ENCODE peak calls at places on chromosomes 11 and 22, in ten cellular contexts. D, O, M, I, U, J, F, V, S and X are unnamed samples.

GRCh38 chr11:72782081-72782920 is 11.5 kb downstream of the STARD10 start:
- DNase-seq in V (no peak), J (no peak), F (no peak), D (no peak), U (no peak), M (no peak), S (no peak), O (no peak), I (peak), X (no peak)

GRCh38 chr22:38751422-38752346 is 4.1 kb downstream of the SUN2 start:
- DNase-seq in S (no peak), O (no peak), F (no peak), J (peak), I (peak), V (peak), M (no peak), D (no peak), U (no peak), X (no peak)

GRCh38 chr11:105741488-105742020 is 131.7 kb downstream of the GRIA4 start:
- DNase-seq in S (no peak), I (peak), J (no peak), F (no peak), M (no peak), V (no peak), O (no peak), U (no peak), D (no peak), X (no peak)

GRCh38 chr22:35617137-35617755 is at the start of gene MB:
- DNase-seq in F (no peak), M (no peak), D (no peak), U (no peak), J (no peak), V (no peak), O (no peak), I (no peak), S (no peak), X (no peak)

GRCh38 chr11:67252831-67253239 is 13.4 kb upstream of the GRK2 start:
- DNase-seq in O (no peak), I (no peak), V (no peak), F (peak), M (no peak), J (no peak), S (no peak), D (peak), U (no peak), X (no peak)

GRCh38 chr22:24516301-24516737 is 21.2 kb downstream of the UPB1 start:
- DNase-seq in O (no peak), D (peak), U (no peak), V (no peak), I (no peak), M (no peak), J (no peak), F (peak), S (peak), X (peak)

GRCh38 chr11:12902784-12903491 is 106.2 kb upstream of the RASSF10 start:
- DNase-seq in O (no peak), D (no peak), M (no peak), U (no peak), J (no peak), I (no peak), S (no peak), V (no peak), F (no peak), X (no peak)

GRCh38 chr22:18065256-18065655 is 12.5 kb upstream of the PEX26 start:
- DNase-seq in V (no peak), M (no peak), D (no peak), S (no peak), U (no peak), F (no peak), J (no peak), O (no peak), I (no peak), X (no peak)

GRCh38 chr22:29031236-29031982 is 30.2 kb downstream of the C22orf31 start:
- DNase-seq in M (no peak), D (peak), I (peak), S (no peak), J (no peak), F (peak), O (no peak), V (no peak), U (peak), X (peak)

GRCh38 chr11:112345708-112346107 is 85.0 kb upstream of the PLET1 start:
- DNase-seq in S (no peak), J (no peak), D (no peak), U (peak), M (no peak), I (peak), F (no peak), V (no peak), O (no peak), X (no peak)

GRCh38 chr22:30928401-30928800 is 40.2 kb downstream of the MORC2 start:
- DNase-seq in U (no peak), D (no peak), M (no peak), V (no peak), S (no peak), I (no peak), O (no peak), J (no peak), F (no peak), X (no peak)

GRCh38 chr11:27388001-27388400 is 25.0 kb upstream of the CCDC34 start:
- DNase-seq in U (no peak), D (no peak), J (no peak), O (no peak), I (no peak), S (no peak), M (no peak), V (no peak), F (no peak), X (no peak)

GRCh38 chr11:75238595-75239245 is 1.9 kb upstream of the TPBGL start:
- DNase-seq in O (no peak), F (no peak), V (no peak), I (no peak), M (no peak), D (no peak), U (peak), S (no peak), J (no peak), X (no peak)

GRCh38 chr11:73290536-73290935 is 17.5 kb upstream of the ARHGEF17 start:
- DNase-seq in U (no peak), M (no peak), F (no peak), I (no peak), J (no peak), V (no peak), O (no peak), D (no peak), S (no peak), X (no peak)

GRCh38 chr11:11972148-11972547 is 36.3 kb downstream of the DKK3 start:
- DNase-seq in S (no peak), D (no peak), J (no peak), V (no peak), U (peak), F (no peak), I (no peak), O (no peak), M (no peak), X (no peak)

GRCh38 chr22:38869663-38870062 is 2.4 kb downstream of the CBX6 start:
- DNase-seq in F (no peak), M (no peak), J (no peak), D (no peak), V (no peak), S (no peak), U (no peak), O (no peak), I (no peak), X (no peak)

GRCh38 chr11:68565768-68566167 is 105.2 kb downstream of the PPP6R3 start:
- DNase-seq in I (no peak), M (no peak), J (no peak), O (no peak), F (no peak), D (no peak), V (no peak), S (no peak), U (no peak), X (no peak)

GRCh38 chr11:17572791-17573460 is 25.9 kb downstream of the OTOG start:
- DNase-seq in F (no peak), O (no peak), I (no peak), V (no peak), M (no peak), U (peak), D (no peak), J (no peak), S (no peak), X (no peak)

GRCh38 chr22:48713266-48714205 is 1114.1 kb downstream of the BRD1 start:
- DNase-seq in O (no peak), J (no peak), S (no peak), U (no peak), F (no peak), V (no peak), M (no peak), I (no peak), D (no peak), X (no peak)

GRCh38 chr11:35905901-35906661 is 37.8 kb upstream of the LDLRAD3 start:
- DNase-seq in M (no peak), I (no peak), V (no peak), D (no peak), U (no peak), J (no peak), F (no peak), O (no peak), S (no peak), X (no peak)

GRCh38 chr11:95459268-95460040 is 228.5 kb upstream of the SESN3 start:
- DNase-seq in U (no peak), I (no peak), D (no peak), M (no peak), F (no peak), O (no peak), V (no peak), J (no peak), S (no peak), X (no peak)

GRCh38 chr22:20236052-20236717 is 31.9 kb downstream of the RTN4R start:
- DNase-seq in J (no peak), S (no peak), I (no peak), U (no peak), D (no peak), F (no peak), O (no peak), M (no peak), V (no peak), X (no peak)

GRCh38 chr11:65170058-65170534 is at the start of gene SPDYC:
- DNase-seq in M (no peak), U (no peak), V (no peak), F (no peak), D (no peak), J (no peak), I (no peak), O (no peak), S (no peak), X (no peak)

GRCh38 chr11:126233391-126233790 is 21.8 kb downstream of the FAM118B start:
- DNase-seq in J (no peak), S (no peak), V (no peak), O (no peak), U (no peak), M (no peak), F (peak), D (no peak), I (no peak), X (no peak)

GRCh38 chr11:83025267-83025704 is 46.4 kb downstream of the RAB30 start:
- DNase-seq in J (no peak), O (no peak), D (no peak), U (no peak), M (no peak), I (no peak), F (peak), S (no peak), V (no peak), X (no peak)

GRCh38 chr11:13152736-13153541 is 124.7 kb upstream of the BMAL1 start:
- DNase-seq in J (no peak), V (no peak), O (no peak), F (peak), I (peak), M (no peak), D (no peak), U (no peak), S (no peak), X (no peak)

GRCh38 chr11:10379022-10379421 is 74.1 kb downstream of the ADM start:
- DNase-seq in J (no peak), I (peak), S (no peak), V (no peak), M (no peak), F (peak), O (no peak), D (no peak), U (no peak), X (no peak)

GRCh38 chr22:41028841-41029240 is 63.6 kb upstream of the EP300 start:
- DNase-seq in D (peak), F (peak), O (no peak), M (no peak), S (peak), J (no peak), U (no peak), I (no peak), V (no peak), X (peak)